ENCODE peak calls at places on chromosomes 12 and 14, in four cellular contexts. T, V, A and W are unnamed samples.

GRCh38 chr12:126385785-126386184 is 1320.5 kb downstream of the AACS start:
- DNase-seq in A (no peak), T (no peak), V (no peak), W (no peak)

GRCh38 chr14:80387563-80387981 is 176.3 kb upstream of the DIO2 start:
- DNase-seq in T (peak; percentile 17), V (no peak), A (no peak), W (no peak)

GRCh38 chr14:36022765-36023415 is 153.6 kb downstream of the PTCSC3 start:
- DNase-seq in T (no peak), A (no peak), V (no peak), W (no peak)

GRCh38 chr12:13465641-13466040 is 269.1 kb downstream of the EMP1 start:
- DNase-seq in T (no peak), V (no peak), A (no peak), W (no peak)

GRCh38 chr14:81533536-81534343 is at the start of gene SEL1L:
- DNase-seq in T (peak; percentile 100), A (peak; percentile 97), V (peak; percentile 99), W (peak; percentile 97)

GRCh38 chr12:91833780-91834359 is 311.8 kb downstream of the BTG1 start:
- DNase-seq in T (no peak), V (no peak), A (no peak), W (no peak)

GRCh38 chr12:118151755-118152154 is 15.8 kb downstream of the PEBP1 start:
- DNase-seq in V (no peak), T (no peak), A (no peak), W (no peak)

GRCh38 chr14:54794796-54795195 is 107.8 kb downstream of the GCH1 start:
- DNase-seq in T (no peak), V (no peak), A (no peak), W (no peak)

GRCh38 chr12:12807970-12808702 is 5.0 kb upstream of the DDX47 start:
- DNase-seq in A (no peak), T (no peak), V (peak; percentile 80), W (no peak)

DNA sequence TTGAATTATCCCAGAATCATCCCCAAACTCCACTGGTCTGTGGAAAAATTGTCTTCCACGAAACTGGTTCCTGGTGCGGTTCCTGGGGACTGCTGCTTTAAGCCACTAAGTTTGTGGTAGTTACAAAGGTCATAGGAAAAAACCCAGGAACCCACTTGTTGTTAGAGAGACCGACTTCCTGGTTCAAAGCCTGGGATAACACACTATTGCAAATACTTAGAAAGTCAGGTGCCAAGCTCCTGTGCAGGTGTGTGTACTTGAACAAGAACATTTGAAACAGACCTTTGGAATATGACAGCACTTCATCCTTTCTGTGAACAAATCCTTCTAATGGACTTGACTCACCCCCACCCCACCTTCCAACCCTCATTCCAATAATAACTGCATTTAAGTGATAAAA is 519.6 kb downstream of the GLT1D1 start:
- DNase-seq in T (no peak), A (no peak), V (no peak), W (no peak)
- H3K9ac ChIP-seq in T (no peak overlapping the region), A (no peak overlapping the region), V (no peak overlapping the region), W (no peak overlapping the region)

GRCh38 chr12:58419182-58419760 is 477.9 kb downstream of the ATP23 start:
- DNase-seq in V (no peak), T (no peak), A (no peak), W (no peak)

GRCh38 chr12:58414398-58414871 is 473.1 kb downstream of the ATP23 start:
- DNase-seq in A (no peak), T (no peak), V (no peak), W (no peak)

GRCh38 chr12:58413794-58414193 is 472.4 kb downstream of the ATP23 start:
- DNase-seq in A (no peak), T (no peak), V (no peak), W (no peak)

GRCh38 chr12:58415716-58416115 is 474.3 kb downstream of the ATP23 start:
- DNase-seq in A (no peak), T (no peak), V (no peak), W (no peak)

DNA sequence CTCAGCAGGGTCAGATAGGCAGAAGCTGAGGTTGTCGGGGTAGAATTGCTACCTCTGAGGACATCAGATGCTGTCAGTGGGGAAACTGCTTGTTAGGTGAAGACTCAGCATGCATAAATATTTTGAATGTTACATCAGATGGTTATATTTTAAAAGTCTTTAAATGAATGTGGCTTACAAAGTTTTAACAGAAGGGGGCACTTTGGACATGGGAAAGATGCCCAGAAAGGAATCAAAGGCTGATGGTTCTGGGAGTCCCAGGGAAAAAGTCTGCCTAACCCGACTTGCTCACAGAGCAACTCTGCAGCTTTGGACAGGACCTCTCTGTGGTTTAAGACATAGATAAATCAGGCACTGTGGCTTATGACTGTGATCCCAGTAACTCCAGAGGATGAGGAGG is 474.8 kb downstream of the ATP23 start:
- DNase-seq in T (no peak), V (no peak), A (no peak), W (no peak)
- TF ChIP-seq ZNF274 in T (no peak), V (no peak), A (no peak), W (no peak)

GRCh38 chr14:28666961-28667360 is 99.6 kb upstream of the FOXG1 start:
- DNase-seq in T (no peak), V (no peak), A (no peak), W (no peak)

GRCh38 chr14:28656704-28657255 is 109.8 kb upstream of the FOXG1 start:
- DNase-seq in A (no peak), T (no peak), V (no peak), W (no peak)

DNA sequence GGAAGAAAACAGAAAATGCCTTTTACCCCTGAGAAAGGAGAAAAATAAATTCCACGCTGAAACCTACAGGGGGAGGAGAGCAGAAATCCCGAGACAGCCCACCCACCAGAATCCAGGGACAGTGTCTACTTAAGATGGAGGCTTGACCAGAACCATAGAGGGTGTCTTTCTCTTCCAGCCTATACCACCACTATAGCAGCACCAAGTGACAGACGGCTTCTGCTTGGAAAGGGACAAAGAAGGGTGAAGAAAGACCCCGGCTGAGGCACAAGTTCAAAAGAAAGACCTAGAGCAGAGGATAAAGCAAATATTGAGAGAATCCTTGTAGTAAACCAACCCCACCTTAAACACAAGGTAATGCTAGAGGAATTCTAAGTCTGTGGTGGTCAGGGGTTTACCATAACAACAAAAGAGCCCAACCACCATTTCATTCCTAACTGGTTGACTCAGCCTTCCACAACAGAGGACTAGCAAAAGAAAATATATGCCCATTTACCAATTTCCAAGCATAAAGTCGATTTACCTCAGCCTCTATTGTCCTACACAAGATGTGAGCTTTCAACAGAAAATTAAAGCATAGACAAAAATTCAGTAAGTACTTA is 105.3 kb upstream of the FOXG1 start:
- DNase-seq in T (peak; percentile 16), A (peak; percentile 38), V (no peak), W (peak; percentile 71)
- TF ChIP-seq SUZ12 in T (no peak), A (no peak), V (no peak), W (no peak)

GRCh38 chr14:40098468-40098867 is 666.2 kb upstream of the FBXO33 start:
- DNase-seq in V (no peak), A (no peak), T (no peak), W (no peak)
- H3K9ac ChIP-seq in V (no peak overlapping the region), A (no peak overlapping the region), T (no peak overlapping the region), W (no peak overlapping the region)

GRCh38 chr12:43282106-43282505 is 269.9 kb downstream of the ADAMTS20 start:
- DNase-seq in T (no peak), V (no peak), A (no peak), W (no peak)
- TF ChIP-seq ZNF274 in T (no peak), V (no peak), A (no peak), W (no peak)

GRCh38 chr12:96240656-96241055 is 46.5 kb downstream of the ELK3 start:
- DNase-seq in A (no peak), V (no peak), T (no peak), W (no peak)
- TF ChIP-seq SUZ12 in A (no peak), V (no peak), T (no peak), W (no peak)

GRCh38 chr12:112381421-112381897 is 772 bp downstream of the HECTD4 start:
- DNase-seq in V (no peak), T (no peak), A (no peak), W (no peak)

GRCh38 chr12:112386726-112387125 is 4.5 kb upstream of the HECTD4 start:
- DNase-seq in V (no peak), A (no peak), T (peak; percentile 31), W (no peak)

GRCh38 chr12:112380663-112381420 is 1.4 kb downstream of the HECTD4 start:
- DNase-seq in T (no peak), A (no peak), V (no peak), W (no peak)

GRCh38 chr12:112381898-112382796 is at the start of gene HECTD4:
- DNase-seq in V (peak; percentile 34), T (peak; percentile 82), A (peak; percentile 49), W (peak; percentile 84)

DNA sequence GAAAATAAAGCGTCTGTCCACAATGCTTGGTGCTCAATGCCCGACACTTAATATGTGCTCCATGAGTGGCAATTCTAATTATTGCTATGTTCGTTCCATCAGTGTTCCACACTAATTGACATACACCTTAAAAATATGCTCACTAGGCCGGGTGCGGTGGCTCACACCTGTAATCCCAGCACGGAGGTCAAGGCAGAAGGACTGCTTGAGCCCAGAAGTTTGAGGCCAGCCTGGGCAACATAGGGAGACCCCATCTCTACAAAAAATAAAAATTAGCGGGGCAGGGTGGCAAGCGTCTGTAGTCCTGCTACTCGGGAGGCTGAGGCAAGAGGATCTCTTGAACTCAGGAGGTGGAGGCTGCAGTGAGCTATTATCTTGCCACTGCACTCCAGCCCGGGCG is 635 bp upstream of the HECTD4 start:
- DNase-seq in V (no peak), T (no peak), A (no peak), W (no peak)
- H3K9ac ChIP-seq in V (peak overlapping the region; percentile 70), T (peak overlapping the region; percentile 76), A (no peak overlapping the region), W (peak overlapping the region; percentile 68)